ENCODE peak calls at places on chromosomes 5 and 9, in eight cellular contexts. Y, T, Z, O, M, I, U and N are unnamed samples.

GRCh38 chr9:133224762-133225161 is 15.7 kb upstream of the OBP2B start:
- DNase-seq in I (no peak), U (no peak), O (no peak), Z (no peak), M (no peak), Y (no peak), T (no peak), N (no peak)

GRCh38 chr9:130010151-130010988 is 32.6 kb downstream of the FNBP1 start:
- DNase-seq in M (no peak), O (no peak), U (no peak), Z (no peak), I (no peak), T (no peak), Y (peak), N (no peak)

GRCh38 chr9:117160254-117160653 is 254.6 kb downstream of the ASTN2 start:
- DNase-seq in O (no peak), T (no peak), M (no peak), Y (no peak), Z (no peak), U (no peak), I (no peak), N (no peak)

GRCh38 chr9:109232449-109232848 is 65.4 kb upstream of the FRRS1L start:
- DNase-seq in Y (no peak), U (peak), Z (no peak), O (peak), T (no peak), I (no peak), M (no peak), N (peak)

GRCh38 chr9:128274245-128274644 is 1.6 kb downstream of the GOLGA2 start:
- DNase-seq in O (no peak), Z (no peak), M (no peak), Y (no peak), T (no peak), I (no peak), U (peak), N (no peak)

GRCh38 chr9:89986190-89986589 is 381.4 kb downstream of the GADD45G start:
- DNase-seq in Y (no peak), T (no peak), U (no peak), Z (no peak), M (no peak), O (no peak), I (no peak), N (no peak)

GRCh38 chr5:100026601-100027000 is 508.6 kb upstream of the FAM174A start:
- DNase-seq in Z (no peak), M (no peak), I (no peak), O (no peak), Y (no peak), T (no peak), U (no peak), N (no peak)

GRCh38 chr5:31095796-31096195 is 97.7 kb upstream of the CDH6 start:
- DNase-seq in M (no peak), T (no peak), O (no peak), I (no peak), U (no peak), Y (no peak), Z (no peak), N (no peak)

GRCh38 chr5:137415231-137415681 is 83.9 kb downstream of the SPOCK1 start:
- DNase-seq in Z (no peak), O (peak), Y (no peak), U (peak), I (no peak), M (no peak), T (no peak), N (peak)

GRCh38 chr9:104586496-104587180 is 12.6 kb downstream of the OR13C5 start:
- DNase-seq in Y (no peak), Z (no peak), O (no peak), T (no peak), M (no peak), U (peak), I (no peak), N (no peak)

GRCh38 chr5:107968998-107969397 is 298.3 kb upstream of the EFNA5 start:
- DNase-seq in I (no peak), T (no peak), U (peak), O (peak), Y (no peak), Z (no peak), M (no peak), N (no peak)

GRCh38 chr9:5442400-5443011 is 4.8 kb upstream of the PLGRKT start:
- DNase-seq in Y (no peak), U (peak), T (no peak), M (peak), Z (no peak), O (peak), I (no peak), N (no peak)

GRCh38 chr5:172901012-172901780 is 58.0 kb upstream of the RPL26L1 start:
- DNase-seq in Y (no peak), O (no peak), U (peak), T (peak), Z (no peak), M (peak), I (peak), N (no peak)

GRCh38 chr9:90393355-90394152 is 249.1 kb downstream of the DIRAS2 start:
- DNase-seq in U (no peak), Z (no peak), I (no peak), O (no peak), T (no peak), M (no peak), Y (no peak), N (no peak)

GRCh38 chr9:124260769-124261603 is 3.2 kb downstream of the NEK6 start:
- DNase-seq in I (no peak), M (no peak), U (peak), Z (no peak), T (no peak), O (peak), Y (no peak), N (no peak)

GRCh38 chr5:135139397-135140134 is 105.5 kb upstream of the PITX1 start:
- DNase-seq in U (peak), Y (no peak), O (peak), Z (no peak), T (no peak), I (no peak), M (no peak), N (peak)

GRCh38 chr9:36322462-36322861 is 64.2 kb upstream of the GNE start:
- DNase-seq in O (no peak), T (no peak), I (no peak), Z (no peak), Y (no peak), M (no peak), U (no peak), N (no peak)

GRCh38 chr5:21164425-21164824 is 1176.4 kb upstream of the CDH18 start:
- DNase-seq in Y (no peak), Z (no peak), M (no peak), T (no peak), U (no peak), O (no peak), I (no peak), N (no peak)

GRCh38 chr5:93674138-93674537 is 67.3 kb downstream of the POU5F2 start:
- DNase-seq in T (no peak), Y (no peak), U (no peak), M (no peak), O (no peak), I (no peak), Z (no peak), N (no peak)

GRCh38 chr5:148145916-148146315 is 22.4 kb upstream of the SPINK14 start:
- DNase-seq in M (no peak), Y (no peak), I (peak), U (peak), O (peak), T (no peak), Z (no peak), N (peak)

GRCh38 chr9:12230708-12231107 is 462.5 kb upstream of the TYRP1 start:
- DNase-seq in I (no peak), Y (no peak), M (no peak), U (no peak), Z (no peak), T (no peak), O (no peak), N (no peak)

GRCh38 chr5:15234366-15234765 is 265.6 kb upstream of the FBXL7 start:
- DNase-seq in O (no peak), I (no peak), Y (no peak), U (no peak), Z (no peak), T (no peak), M (no peak), N (no peak)

GRCh38 chr9:98521141-98521540 is 187.6 kb downstream of the GABBR2 start:
- DNase-seq in I (no peak), Y (no peak), O (peak), T (no peak), Z (no peak), M (no peak), U (peak), N (peak)

GRCh38 chr5:144428326-144428725 is 257.7 kb downstream of the KCTD16 start:
- DNase-seq in I (no peak), M (no peak), U (no peak), O (no peak), T (no peak), Z (no peak), Y (no peak), N (no peak)

GRCh38 chr5:74334434-74335364 is 305.8 kb downstream of the ENC1 start:
- DNase-seq in M (no peak), T (no peak), U (no peak), Y (no peak), Z (no peak), O (no peak), I (no peak), N (no peak)

GRCh38 chr5:17314907-17315471 is 97.6 kb downstream of the BASP1 start:
- DNase-seq in T (no peak), I (no peak), M (no peak), U (peak), Y (no peak), O (no peak), Z (no peak), N (no peak)

GRCh38 chr5:112012112-112012511 is 255.1 kb upstream of the NREP start:
- DNase-seq in I (peak), Y (no peak), T (no peak), M (no peak), O (peak), U (peak), Z (no peak), N (no peak)

GRCh38 chr5:95110112-95110511 is 174.8 kb downstream of the MCTP1 start:
- DNase-seq in I (no peak), Y (no peak), T (no peak), U (no peak), M (no peak), Z (no peak), O (no peak), N (no peak)
- H3K27ac ChIP-seq in I (no peak), Y (no peak), T (no peak), U (no peak), M (no peak), Z (no peak), O (no peak), N (no peak)

GRCh38 chr5:57495688-57496087 is 13.1 kb upstream of the ACTBL2 start:
- DNase-seq in I (no peak), Y (no peak), T (no peak), M (no peak), O (no peak), U (no peak), Z (no peak), N (no peak)
- H3K27ac ChIP-seq in I (no peak), Y (no peak), T (no peak), M (no peak), O (peak), U (no peak), Z (no peak), N (peak)

GRCh38 chr9:13615660-13616615 is 336.4 kb upstream of the MPDZ start:
- DNase-seq in Z (no peak), M (no peak), T (no peak), Y (no peak), I (no peak), U (no peak), O (no peak), N (no peak)
- H3K27ac ChIP-seq in Z (no peak), M (no peak), T (no peak), Y (no peak), I (no peak), U (no peak), O (no peak), N (no peak)

GRCh38 chr5:38453506-38453905 is 102.9 kb downstream of the LIFR start:
- DNase-seq in I (no peak), O (no peak), U (no peak), T (no peak), M (no peak), Z (peak), Y (peak), N (no peak)

GRCh38 chr5:38458174-38458573 is 98.3 kb downstream of the LIFR start:
- DNase-seq in Y (no peak), I (no peak), M (no peak), Z (no peak), T (no peak), O (no peak), U (no peak), N (no peak)

GRCh38 chr5:38455797-38456330 is 100.6 kb downstream of the LIFR start:
- DNase-seq in U (no peak), Z (no peak), I (no peak), T (no peak), M (no peak), Y (peak), O (no peak), N (no peak)

GRCh38 chr5:38453921-38454320 is 102.5 kb downstream of the LIFR start:
- DNase-seq in T (no peak), U (no peak), Z (no peak), Y (no peak), M (no peak), I (no peak), O (no peak), N (no peak)

DNA sequence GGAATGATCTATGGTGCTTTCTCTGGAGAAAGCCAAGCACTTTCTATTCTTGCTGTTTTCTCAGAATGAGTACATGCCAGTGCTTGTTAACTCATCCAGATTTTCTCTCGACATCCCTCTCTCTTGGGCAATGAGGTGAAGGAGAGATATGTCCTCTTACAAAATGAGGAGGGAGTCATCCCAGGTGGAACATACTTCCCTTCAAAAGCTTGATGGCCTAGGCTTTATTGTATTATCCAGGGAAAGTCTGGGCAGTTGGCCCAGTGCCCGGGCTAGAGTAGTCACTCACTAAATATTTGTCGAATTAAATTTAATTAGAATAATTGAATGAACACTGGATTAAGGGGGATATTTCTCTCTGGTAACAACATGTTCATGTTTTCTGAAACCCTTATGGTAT is 99.8 kb downstream of the LIFR start:
- DNase-seq in O (peak), Z (no peak), U (peak), Y (no peak), I (no peak), T (no peak), M (no peak), N (no peak)
- H3K27ac ChIP-seq in O (no peak), Z (no peak), U (no peak), Y (no peak), I (no peak), T (no peak), M (no peak), N (no peak)